ENCODE peak calls at places on chromosome 15, in five cellular contexts. One of them, this sample, is unnamed.
A peak's percentile ranks its signal among the peaks of the same experiment; 100 is the strongest.

GRCh38 chr15:99511529-99511864 is 54.3 kb upstream of the MEF2A start:
- DNase-seq in LoVo: no peak
- DNase-seq in AG04450: no peak
- DNase-seq in stimulated activated CD8-positive, alpha-beta memory T cell treated with anti-CD3 and anti-CD28 coated beads, Interleukin-15, amount 100 ng/mL, for 4 hours: no peak
- DNase-seq in activated T-helper 1 cell treated with Interleukin-2 at 50 U/mL for 16 hours: no peak
- DNase-seq in this sample: no peak

GRCh38 chr15:31197497-31198414 is 96.2 kb upstream of the TRPM1 start:
- DNase-seq in LoVo: no peak
- DNase-seq in AG04450: no peak
- DNase-seq in stimulated activated CD8-positive, alpha-beta memory T cell treated with anti-CD3 and anti-CD28 coated beads, Interleukin-15, amount 100 ng/mL, for 4 hours: no peak
- DNase-seq in activated T-helper 1 cell treated with Interleukin-2 at 50 U/mL for 16 hours: no peak
- DNase-seq in this sample: no peak

GRCh38 chr15:101092867-101093202 is 159.0 kb downstream of the CHSY1 start:
- DNase-seq in LoVo: no peak
- DNase-seq in AG04450: no peak
- DNase-seq in stimulated activated CD8-positive, alpha-beta memory T cell treated with anti-CD3 and anti-CD28 coated beads, Interleukin-15, amount 100 ng/mL, for 4 hours: no peak
- DNase-seq in activated T-helper 1 cell treated with Interleukin-2 at 50 U/mL for 16 hours: no peak
- DNase-seq in this sample: no peak

GRCh38 chr15:70030851-70031645 is 66.7 kb downstream of the TLE3 start:
- DNase-seq in LoVo: no peak
- DNase-seq in AG04450: no peak
- DNase-seq in stimulated activated CD8-positive, alpha-beta memory T cell treated with anti-CD3 and anti-CD28 coated beads, Interleukin-15, amount 100 ng/mL, for 4 hours: no peak
- DNase-seq in activated T-helper 1 cell treated with Interleukin-2 at 50 U/mL for 16 hours: no peak
- DNase-seq in this sample: no peak

GRCh38 chr15:101064795-101065569 is 145.8 kb downstream of the LRRK1 start:
- DNase-seq in LoVo: no peak
- DNase-seq in AG04450: no peak
- DNase-seq in stimulated activated CD8-positive, alpha-beta memory T cell treated with anti-CD3 and anti-CD28 coated beads, Interleukin-15, amount 100 ng/mL, for 4 hours: no peak
- DNase-seq in activated T-helper 1 cell treated with Interleukin-2 at 50 U/mL for 16 hours: no peak
- DNase-seq in this sample: no peak

GRCh38 chr15:31338879-31339557 is 12.4 kb downstream of the KLF13 start:
- DNase-seq in LoVo: no peak
- DNase-seq in AG04450: peak; percentile 29
- DNase-seq in stimulated activated CD8-positive, alpha-beta memory T cell treated with anti-CD3 and anti-CD28 coated beads, Interleukin-15, amount 100 ng/mL, for 4 hours: no peak
- DNase-seq in activated T-helper 1 cell treated with Interleukin-2 at 50 U/mL for 16 hours: no peak
- DNase-seq in this sample: no peak

GRCh38 chr15:58258501-58259274 is 120.5 kb downstream of the AQP9 start:
- DNase-seq in LoVo: no peak
- DNase-seq in AG04450: no peak
- DNase-seq in stimulated activated CD8-positive, alpha-beta memory T cell treated with anti-CD3 and anti-CD28 coated beads, Interleukin-15, amount 100 ng/mL, for 4 hours: no peak
- DNase-seq in activated T-helper 1 cell treated with Interleukin-2 at 50 U/mL for 16 hours: no peak
- DNase-seq in this sample: no peak

GRCh38 chr15:47715856-47716445 is 1.4 kb upstream of the SEMA6D start:
- DNase-seq in LoVo: no peak
- DNase-seq in AG04450: no peak
- DNase-seq in stimulated activated CD8-positive, alpha-beta memory T cell treated with anti-CD3 and anti-CD28 coated beads, Interleukin-15, amount 100 ng/mL, for 4 hours: no peak
- DNase-seq in activated T-helper 1 cell treated with Interleukin-2 at 50 U/mL for 16 hours: no peak
- DNase-seq in this sample: no peak

GRCh38 chr15:59347915-59348314 is 24.8 kb downstream of the MYO1E start:
- DNase-seq in LoVo: no peak
- DNase-seq in AG04450: no peak
- DNase-seq in stimulated activated CD8-positive, alpha-beta memory T cell treated with anti-CD3 and anti-CD28 coated beads, Interleukin-15, amount 100 ng/mL, for 4 hours: no peak
- DNase-seq in activated T-helper 1 cell treated with Interleukin-2 at 50 U/mL for 16 hours: no peak
- DNase-seq in this sample: no peak

GRCh38 chr15:58057559-58057958 is 8.0 kb downstream of the ALDH1A2 start:
- DNase-seq in LoVo: no peak
- DNase-seq in AG04450: no peak
- DNase-seq in stimulated activated CD8-positive, alpha-beta memory T cell treated with anti-CD3 and anti-CD28 coated beads, Interleukin-15, amount 100 ng/mL, for 4 hours: no peak
- DNase-seq in activated T-helper 1 cell treated with Interleukin-2 at 50 U/mL for 16 hours: no peak
- DNase-seq in this sample: no peak

GRCh38 chr15:55707985-55708384 is 35.0 kb downstream of the PRTG start:
- DNase-seq in LoVo: no peak
- DNase-seq in AG04450: no peak
- DNase-seq in stimulated activated CD8-positive, alpha-beta memory T cell treated with anti-CD3 and anti-CD28 coated beads, Interleukin-15, amount 100 ng/mL, for 4 hours: no peak
- DNase-seq in activated T-helper 1 cell treated with Interleukin-2 at 50 U/mL for 16 hours: no peak
- DNase-seq in this sample: no peak

GRCh38 chr15:57150066-57150865 is 226.0 kb upstream of the CGNL1 start:
- DNase-seq in LoVo: no peak
- DNase-seq in AG04450: no peak
- DNase-seq in stimulated activated CD8-positive, alpha-beta memory T cell treated with anti-CD3 and anti-CD28 coated beads, Interleukin-15, amount 100 ng/mL, for 4 hours: no peak
- DNase-seq in activated T-helper 1 cell treated with Interleukin-2 at 50 U/mL for 16 hours: no peak
- DNase-seq in this sample: no peak

GRCh38 chr15:101481381-101481705 is 8.2 kb downstream of the PCSK6 start:
- DNase-seq in LoVo: no peak
- DNase-seq in AG04450: no peak
- DNase-seq in stimulated activated CD8-positive, alpha-beta memory T cell treated with anti-CD3 and anti-CD28 coated beads, Interleukin-15, amount 100 ng/mL, for 4 hours: no peak
- DNase-seq in activated T-helper 1 cell treated with Interleukin-2 at 50 U/mL for 16 hours: no peak
- DNase-seq in this sample: no peak

GRCh38 chr15:25850154-25851111 is 12.7 kb downstream of the ATP10A start:
- DNase-seq in LoVo: no peak
- DNase-seq in AG04450: no peak
- DNase-seq in stimulated activated CD8-positive, alpha-beta memory T cell treated with anti-CD3 and anti-CD28 coated beads, Interleukin-15, amount 100 ng/mL, for 4 hours: peak; percentile 34
- DNase-seq in activated T-helper 1 cell treated with Interleukin-2 at 50 U/mL for 16 hours: peak; percentile 60
- DNase-seq in this sample: no peak

GRCh38 chr15:68330461-68330860 is 52.9 kb downstream of the FEM1B start:
- DNase-seq in LoVo: no peak
- DNase-seq in AG04450: no peak
- DNase-seq in stimulated activated CD8-positive, alpha-beta memory T cell treated with anti-CD3 and anti-CD28 coated beads, Interleukin-15, amount 100 ng/mL, for 4 hours: no peak
- DNase-seq in activated T-helper 1 cell treated with Interleukin-2 at 50 U/mL for 16 hours: no peak
- DNase-seq in this sample: no peak

GRCh38 chr15:31389576-31389975 is 62.9 kb downstream of the KLF13 start:
- DNase-seq in LoVo: no peak
- DNase-seq in AG04450: no peak
- DNase-seq in stimulated activated CD8-positive, alpha-beta memory T cell treated with anti-CD3 and anti-CD28 coated beads, Interleukin-15, amount 100 ng/mL, for 4 hours: no peak
- DNase-seq in activated T-helper 1 cell treated with Interleukin-2 at 50 U/mL for 16 hours: no peak
- DNase-seq in this sample: no peak

GRCh38 chr15:55133972-55134371 is 62.8 kb downstream of the RSL24D1 start:
- DNase-seq in LoVo: no peak
- DNase-seq in AG04450: no peak
- DNase-seq in stimulated activated CD8-positive, alpha-beta memory T cell treated with anti-CD3 and anti-CD28 coated beads, Interleukin-15, amount 100 ng/mL, for 4 hours: no peak
- DNase-seq in activated T-helper 1 cell treated with Interleukin-2 at 50 U/mL for 16 hours: no peak
- DNase-seq in this sample: no peak

GRCh38 chr15:68317281-68318007 is 39.9 kb downstream of the FEM1B start:
- DNase-seq in LoVo: no peak
- DNase-seq in AG04450: no peak
- DNase-seq in stimulated activated CD8-positive, alpha-beta memory T cell treated with anti-CD3 and anti-CD28 coated beads, Interleukin-15, amount 100 ng/mL, for 4 hours: no peak
- DNase-seq in activated T-helper 1 cell treated with Interleukin-2 at 50 U/mL for 16 hours: no peak
- DNase-seq in this sample: no peak

GRCh38 chr15:78010112-78010511 is 67.4 kb downstream of the TBC1D2B start:
- DNase-seq in LoVo: no peak
- DNase-seq in AG04450: no peak
- DNase-seq in stimulated activated CD8-positive, alpha-beta memory T cell treated with anti-CD3 and anti-CD28 coated beads, Interleukin-15, amount 100 ng/mL, for 4 hours: no peak
- DNase-seq in activated T-helper 1 cell treated with Interleukin-2 at 50 U/mL for 16 hours: no peak
- DNase-seq in this sample: no peak

GRCh38 chr15:46703871-46704637 is 1013.3 kb upstream of the SEMA6D start:
- DNase-seq in LoVo: no peak
- DNase-seq in AG04450: no peak
- DNase-seq in stimulated activated CD8-positive, alpha-beta memory T cell treated with anti-CD3 and anti-CD28 coated beads, Interleukin-15, amount 100 ng/mL, for 4 hours: no peak
- DNase-seq in activated T-helper 1 cell treated with Interleukin-2 at 50 U/mL for 16 hours: no peak
- DNase-seq in this sample: no peak

GRCh38 chr15:58252586-58253323 is 114.6 kb downstream of the AQP9 start:
- DNase-seq in LoVo: no peak
- DNase-seq in AG04450: no peak
- DNase-seq in stimulated activated CD8-positive, alpha-beta memory T cell treated with anti-CD3 and anti-CD28 coated beads, Interleukin-15, amount 100 ng/mL, for 4 hours: no peak
- DNase-seq in activated T-helper 1 cell treated with Interleukin-2 at 50 U/mL for 16 hours: no peak
- DNase-seq in this sample: no peak

GRCh38 chr15:77596821-77597803 is 35.6 kb downstream of the LINGO1 start:
- DNase-seq in LoVo: no peak
- DNase-seq in AG04450: no peak
- DNase-seq in stimulated activated CD8-positive, alpha-beta memory T cell treated with anti-CD3 and anti-CD28 coated beads, Interleukin-15, amount 100 ng/mL, for 4 hours: no peak
- DNase-seq in activated T-helper 1 cell treated with Interleukin-2 at 50 U/mL for 16 hours: no peak
- DNase-seq in this sample: no peak

GRCh38 chr15:96171842-96172241 is 158.7 kb upstream of the NR2F2 start:
- DNase-seq in LoVo: no peak
- DNase-seq in AG04450: no peak
- DNase-seq in stimulated activated CD8-positive, alpha-beta memory T cell treated with anti-CD3 and anti-CD28 coated beads, Interleukin-15, amount 100 ng/mL, for 4 hours: no peak
- DNase-seq in activated T-helper 1 cell treated with Interleukin-2 at 50 U/mL for 16 hours: no peak
- DNase-seq in this sample: no peak

GRCh38 chr15:33152502-33153109 is 41.9 kb downstream of the FMN1 start:
- DNase-seq in LoVo: no peak
- DNase-seq in AG04450: no peak
- DNase-seq in stimulated activated CD8-positive, alpha-beta memory T cell treated with anti-CD3 and anti-CD28 coated beads, Interleukin-15, amount 100 ng/mL, for 4 hours: no peak
- DNase-seq in activated T-helper 1 cell treated with Interleukin-2 at 50 U/mL for 16 hours: no peak
- DNase-seq in this sample: no peak

GRCh38 chr15:82944038-82944437 is 8.5 kb downstream of the HOMER2 start:
- DNase-seq in LoVo: no peak
- DNase-seq in AG04450: no peak
- DNase-seq in stimulated activated CD8-positive, alpha-beta memory T cell treated with anti-CD3 and anti-CD28 coated beads, Interleukin-15, amount 100 ng/mL, for 4 hours: no peak
- DNase-seq in activated T-helper 1 cell treated with Interleukin-2 at 50 U/mL for 16 hours: no peak
- DNase-seq in this sample: no peak

GRCh38 chr15:69997701-69998273 is 99.9 kb downstream of the TLE3 start:
- DNase-seq in LoVo: peak; percentile 92
- DNase-seq in AG04450: no peak
- DNase-seq in stimulated activated CD8-positive, alpha-beta memory T cell treated with anti-CD3 and anti-CD28 coated beads, Interleukin-15, amount 100 ng/mL, for 4 hours: no peak
- DNase-seq in activated T-helper 1 cell treated with Interleukin-2 at 50 U/mL for 16 hours: no peak
- DNase-seq in this sample: peak; percentile 7

GRCh38 chr15:67750371-67750770 is 74.9 kb upstream of the SKOR1 start:
- DNase-seq in LoVo: no peak
- DNase-seq in AG04450: no peak
- DNase-seq in stimulated activated CD8-positive, alpha-beta memory T cell treated with anti-CD3 and anti-CD28 coated beads, Interleukin-15, amount 100 ng/mL, for 4 hours: no peak
- DNase-seq in activated T-helper 1 cell treated with Interleukin-2 at 50 U/mL for 16 hours: no peak
- DNase-seq in this sample: no peak

GRCh38 chr15:89551502-89551901 is 23.8 kb upstream of the TICRR start:
- DNase-seq in LoVo: peak; percentile 43
- DNase-seq in AG04450: no peak
- DNase-seq in stimulated activated CD8-positive, alpha-beta memory T cell treated with anti-CD3 and anti-CD28 coated beads, Interleukin-15, amount 100 ng/mL, for 4 hours: no peak
- DNase-seq in activated T-helper 1 cell treated with Interleukin-2 at 50 U/mL for 16 hours: no peak
- DNase-seq in this sample: no peak